ENCODE peak calls at places on chromosomes 2 and 18, in ten cellular contexts. F, C, M, P, S, R, N, O, Y and T are unnamed samples.

GRCh38 chr2:60977562-60977895 is 40.0 kb upstream of the PEX13 start:
- DNase-seq in F (no peak), C (no peak), M (no peak), P (no peak), S (no peak), R (no peak), N (no peak), O (no peak), Y (no peak), T (no peak)

GRCh38 chr2:120539937-120540718 is 194.2 kb downstream of the INHBB start:
- DNase-seq in F (peak; percentile 96), C (no peak), M (peak; percentile 85), P (no peak), S (no peak), R (peak; percentile 92), N (no peak), O (peak; percentile 90), Y (no peak), T (peak; percentile 96)

GRCh38 chr18:21053127-21053526 is 58.5 kb downstream of the ROCK1 start:
- DNase-seq in F (peak; percentile 95), C (no peak), M (peak; percentile 86), P (no peak), S (no peak), R (no peak), N (no peak), O (peak; percentile 53), Y (no peak), T (no peak)

GRCh38 chr18:286515-287310 is 18.9 kb upstream of the THOC1 start:
- DNase-seq in F (peak; percentile 55), C (no peak), M (peak; percentile 54), P (no peak), S (no peak), R (no peak), N (no peak), O (peak; percentile 16), Y (no peak), T (no peak)

GRCh38 chr2:236092714-236093113 is 75.5 kb downstream of the GBX2 start:
- DNase-seq in F (no peak), C (no peak), M (no peak), P (no peak), S (no peak), R (no peak), N (no peak), O (no peak), Y (no peak), T (no peak)

GRCh38 chr2:177352441-177353070 is 40.0 kb upstream of the AGPS start:
- DNase-seq in F (no peak), C (no peak), M (no peak), P (no peak), S (no peak), R (no peak), N (no peak), O (no peak), Y (no peak), T (no peak)

GRCh38 chr2:79750321-79750720 is 237.5 kb downstream of the CTNNA2 start:
- DNase-seq in F (no peak), C (no peak), M (no peak), P (no peak), S (no peak), R (no peak), N (no peak), O (no peak), Y (no peak), T (no peak)

GRCh38 chr2:224173210-224173609 is 134.1 kb upstream of the SERPINE2 start:
- DNase-seq in F (peak; percentile 49), C (no peak), M (no peak), P (no peak), S (no peak), R (no peak), N (no peak), O (no peak), Y (no peak), T (no peak)

GRCh38 chr2:25979006-25979405 is 3.3 kb downstream of the KIF3C start:
- DNase-seq in F (no peak), C (no peak), M (no peak), P (no peak), S (no peak), R (no peak), N (no peak), O (no peak), Y (no peak), T (no peak)

GRCh38 chr2:138942466-138942865 is 162.3 kb upstream of the NXPH2 start:
- DNase-seq in F (no peak), C (no peak), M (no peak), P (no peak), S (no peak), R (no peak), N (no peak), O (no peak), Y (no peak), T (no peak)

GRCh38 chr2:221346411-221346810 is 225.7 kb downstream of the EPHA4 start:
- DNase-seq in F (no peak), C (no peak), M (no peak), P (no peak), S (no peak), R (no peak), N (peak; percentile 25), O (no peak), Y (no peak), T (no peak)

GRCh38 chr2:11535899-11536344 is 2.1 kb downstream of the GREB1 start:
- DNase-seq in F (no peak), C (no peak), M (no peak), P (no peak), S (no peak), R (no peak), N (no peak), O (no peak), Y (no peak), T (no peak)
- TF ChIP-seq CTCF in F (no peak), C (no peak), M (no peak), P (no peak), S (no peak), R (no peak), N (no peak), O (no peak), Y (no peak), T (no peak)

DNA sequence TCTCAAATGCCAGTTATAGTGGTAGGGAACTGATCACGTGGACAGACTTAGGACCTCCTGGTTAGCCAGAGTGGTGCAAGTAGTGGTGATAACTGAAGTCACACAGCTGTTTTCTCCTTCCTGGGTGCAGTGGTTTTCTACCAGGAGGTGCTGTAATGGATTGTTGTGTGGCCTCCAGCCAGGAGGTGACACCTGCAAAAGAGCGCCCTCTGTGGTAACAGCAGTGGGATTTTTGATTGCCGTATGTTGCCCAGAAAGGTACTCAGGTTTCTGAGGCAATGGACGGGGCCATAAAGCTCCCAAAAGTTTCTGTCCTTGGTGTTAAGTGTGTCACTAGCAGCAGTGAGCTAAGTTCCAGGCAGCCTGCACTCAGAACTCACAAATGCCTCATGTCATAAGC is 1358.1 kb upstream of the DDX18 start:
- DNase-seq in F (no peak), C (no peak), M (no peak), P (no peak), S (no peak), R (no peak), N (no peak), O (no peak), Y (no peak), T (no peak)
- TF ChIP-seq CTCF in F (no peak), C (no peak), M (no peak), P (no peak), S (no peak), R (no peak), N (no peak), O (no peak), Y (no peak), T (no peak)

GRCh38 chr18:12046751-12047335 is 46.8 kb upstream of the ANKRD62 start:
- DNase-seq in F (no peak), C (no peak), M (no peak), P (no peak), S (no peak), R (no peak), N (no peak), O (no peak), Y (no peak), T (no peak)
- TF ChIP-seq CTCF in F (peak; percentile 21), C (peak; percentile 35), M (no peak), P (no peak), S (no peak), R (no peak), N (no peak), O (no peak), Y (no peak), T (no peak)

GRCh38 chr18:50053142-50053541 is 141.8 kb downstream of the MYO5B start:
- DNase-seq in F (no peak), C (no peak), M (no peak), P (no peak), S (no peak), R (no peak), N (no peak), O (no peak), Y (no peak), T (no peak)

GRCh38 chr18:50055474-50055873 is 139.5 kb downstream of the MYO5B start:
- DNase-seq in F (no peak), C (no peak), M (no peak), P (no peak), S (no peak), R (no peak), N (no peak), O (no peak), Y (no peak), T (no peak)

GRCh38 chr18:50057009-50057408 is 137.9 kb downstream of the MYO5B start:
- DNase-seq in F (no peak), C (no peak), M (no peak), P (no peak), S (no peak), R (no peak), N (no peak), O (no peak), Y (no peak), T (no peak)

GRCh38 chr18:50056185-50056584 is 138.8 kb downstream of the MYO5B start:
- DNase-seq in F (no peak), C (no peak), M (no peak), P (no peak), S (no peak), R (no peak), N (no peak), O (no peak), Y (no peak), T (no peak)

DNA sequence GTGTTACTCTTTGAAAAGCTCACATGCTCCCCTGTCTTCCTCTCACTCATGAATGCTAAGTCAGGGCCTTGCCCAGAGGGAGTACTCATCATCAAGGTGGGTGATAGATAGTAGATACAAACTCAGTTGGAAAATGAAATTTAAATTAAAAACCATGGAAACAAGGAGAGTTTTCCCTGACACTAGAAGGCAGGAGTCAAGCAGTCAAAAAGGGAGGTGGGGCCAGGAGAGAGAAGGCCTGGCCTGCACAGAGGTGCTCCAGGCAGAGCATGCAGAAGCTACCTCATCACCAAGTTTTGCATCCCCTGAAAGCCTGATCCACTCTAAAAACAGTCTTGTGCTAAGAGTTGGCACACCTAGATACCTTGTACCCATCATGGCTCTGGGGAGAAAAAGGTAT is 143.7 kb downstream of the MYO5B start:
- DNase-seq in F (no peak), C (no peak), M (no peak), P (no peak), S (no peak), R (no peak), N (no peak), O (no peak), Y (no peak), T (no peak)
- TF ChIP-seq CTCF in F (no peak), C (peak; percentile 46), M (peak; percentile 12), P (no peak), S (peak; percentile 4), R (no peak), N (peak; percentile 29), O (peak; percentile 10), Y (no peak), T (no peak)